ENCODE peak calls at places on chromosomes 13 and 19, in nine cellular contexts. One of them, this sample, is unnamed. For H3K36me3, the result is how much of the 10 kb centered on the place peaks cover.

GRCh38 chr19:31667106-31667505 is 317.9 kb upstream of the TSHZ3 start:
- DNase-seq in GM23338: no peak
- DNase-seq in GM12878: no peak
- DNase-seq in SK-N-MC: no peak
- DNase-seq in breast epithelium: no peak
- DNase-seq in vagina: no peak
- DNase-seq in H1: no peak
- DNase-seq in transverse colon: no peak
- DNase-seq in endothelial cell of umbilical vein: no peak
- DNase-seq in this sample: no peak

GRCh38 chr19:18112989-18113478 is 15.5 kb downstream of the MAST3 start:
- DNase-seq in vagina: no peak
- DNase-seq in transverse colon: peak
- DNase-seq in GM12878: no peak
- DNase-seq in GM23338: peak
- DNase-seq in H1: no peak
- DNase-seq in breast epithelium: peak
- DNase-seq in SK-N-MC: no peak
- DNase-seq in endothelial cell of umbilical vein: peak
- DNase-seq in this sample: peak

GRCh38 chr19:12970070-12970820 is 869 bp downstream of the DAND5 start:
- DNase-seq in endothelial cell of umbilical vein: no peak
- DNase-seq in GM12878: no peak
- DNase-seq in vagina: no peak
- DNase-seq in GM23338: no peak
- DNase-seq in breast epithelium: no peak
- DNase-seq in SK-N-MC: no peak
- DNase-seq in transverse colon: no peak
- DNase-seq in H1: no peak
- DNase-seq in this sample: no peak

GRCh38 chr13:54536112-54536511 is 1507.5 kb downstream of the OLFM4 start:
- DNase-seq in GM12878: no peak
- DNase-seq in GM23338: peak
- DNase-seq in SK-N-MC: no peak
- DNase-seq in breast epithelium: no peak
- DNase-seq in vagina: no peak
- DNase-seq in H1: no peak
- DNase-seq in endothelial cell of umbilical vein: no peak
- DNase-seq in transverse colon: no peak
- DNase-seq in this sample: no peak

GRCh38 chr19:55117063-55117635 is 288 bp downstream of the PPP1R12C start:
- DNase-seq in GM23338: no peak
- DNase-seq in GM12878: no peak
- DNase-seq in SK-N-MC: no peak
- DNase-seq in endothelial cell of umbilical vein: no peak
- DNase-seq in H1: no peak
- DNase-seq in transverse colon: peak
- DNase-seq in breast epithelium: peak
- DNase-seq in vagina: no peak
- DNase-seq in this sample: no peak

GRCh38 chr13:81116461-81117282 is 775.7 kb upstream of the SPRY2 start:
- DNase-seq in H1: no peak
- DNase-seq in SK-N-MC: no peak
- DNase-seq in vagina: no peak
- DNase-seq in GM12878: no peak
- DNase-seq in breast epithelium: no peak
- DNase-seq in endothelial cell of umbilical vein: no peak
- DNase-seq in transverse colon: no peak
- DNase-seq in GM23338: no peak
- DNase-seq in this sample: no peak

GRCh38 chr13:27516103-27516502 is 65.7 kb upstream of the MTIF3 start:
- DNase-seq in SK-N-MC: no peak
- DNase-seq in vagina: no peak
- DNase-seq in H1: no peak
- DNase-seq in breast epithelium: no peak
- DNase-seq in GM23338: no peak
- DNase-seq in transverse colon: no peak
- DNase-seq in GM12878: no peak
- DNase-seq in endothelial cell of umbilical vein: no peak
- DNase-seq in this sample: no peak

GRCh38 chr19:1725100-1726064 is 27.9 kb upstream of the ONECUT3 start:
- DNase-seq in GM12878: no peak
- DNase-seq in breast epithelium: no peak
- DNase-seq in vagina: no peak
- DNase-seq in transverse colon: peak
- DNase-seq in GM23338: peak
- DNase-seq in endothelial cell of umbilical vein: peak
- DNase-seq in SK-N-MC: no peak
- DNase-seq in H1: no peak
- DNase-seq in this sample: no peak

GRCh38 chr13:36918246-36919060 is 1.6 kb downstream of the SMAD9 start:
- DNase-seq in SK-N-MC: no peak
- DNase-seq in GM23338: peak
- DNase-seq in vagina: no peak
- DNase-seq in endothelial cell of umbilical vein: peak
- DNase-seq in transverse colon: no peak
- DNase-seq in H1: no peak
- DNase-seq in GM12878: no peak
- DNase-seq in breast epithelium: no peak
- DNase-seq in this sample: no peak

GRCh38 chr13:97975280-97975850 is 21.9 kb downstream of the IPO5 start:
- DNase-seq in GM23338: no peak
- DNase-seq in H1: no peak
- DNase-seq in vagina: no peak
- DNase-seq in SK-N-MC: no peak
- DNase-seq in breast epithelium: no peak
- DNase-seq in transverse colon: no peak
- DNase-seq in GM12878: no peak
- DNase-seq in endothelial cell of umbilical vein: no peak
- DNase-seq in this sample: no peak

GRCh38 chr19:11238041-11238440 is 1.4 kb upstream of the ANGPTL8 start:
- DNase-seq in breast epithelium: no peak
- DNase-seq in SK-N-MC: no peak
- DNase-seq in transverse colon: no peak
- DNase-seq in H1: no peak
- DNase-seq in GM23338: no peak
- DNase-seq in vagina: no peak
- DNase-seq in endothelial cell of umbilical vein: no peak
- DNase-seq in GM12878: no peak
- DNase-seq in this sample: no peak

GRCh38 chr19:11238781-11239376 is 540 bp upstream of the ANGPTL8 start:
- DNase-seq in vagina: no peak
- DNase-seq in H1: no peak
- DNase-seq in GM12878: no peak
- DNase-seq in transverse colon: no peak
- DNase-seq in endothelial cell of umbilical vein: no peak
- DNase-seq in breast epithelium: no peak
- DNase-seq in SK-N-MC: no peak
- DNase-seq in GM23338: no peak
- DNase-seq in this sample: no peak

GRCh38 chr19:11240008-11240444 is 607 bp downstream of the ANGPTL8 start:
- DNase-seq in SK-N-MC: no peak
- DNase-seq in transverse colon: no peak
- DNase-seq in GM23338: no peak
- DNase-seq in H1: no peak
- DNase-seq in GM12878: no peak
- DNase-seq in breast epithelium: no peak
- DNase-seq in endothelial cell of umbilical vein: no peak
- DNase-seq in vagina: no peak
- DNase-seq in this sample: no peak

GRCh38 chr19:11237321-11237720 is 2.1 kb upstream of the ANGPTL8 start:
- DNase-seq in vagina: no peak
- DNase-seq in endothelial cell of umbilical vein: no peak
- DNase-seq in H1: no peak
- DNase-seq in GM12878: no peak
- DNase-seq in breast epithelium: no peak
- DNase-seq in GM23338: no peak
- DNase-seq in transverse colon: no peak
- DNase-seq in SK-N-MC: no peak
- DNase-seq in this sample: no peak

DNA sequence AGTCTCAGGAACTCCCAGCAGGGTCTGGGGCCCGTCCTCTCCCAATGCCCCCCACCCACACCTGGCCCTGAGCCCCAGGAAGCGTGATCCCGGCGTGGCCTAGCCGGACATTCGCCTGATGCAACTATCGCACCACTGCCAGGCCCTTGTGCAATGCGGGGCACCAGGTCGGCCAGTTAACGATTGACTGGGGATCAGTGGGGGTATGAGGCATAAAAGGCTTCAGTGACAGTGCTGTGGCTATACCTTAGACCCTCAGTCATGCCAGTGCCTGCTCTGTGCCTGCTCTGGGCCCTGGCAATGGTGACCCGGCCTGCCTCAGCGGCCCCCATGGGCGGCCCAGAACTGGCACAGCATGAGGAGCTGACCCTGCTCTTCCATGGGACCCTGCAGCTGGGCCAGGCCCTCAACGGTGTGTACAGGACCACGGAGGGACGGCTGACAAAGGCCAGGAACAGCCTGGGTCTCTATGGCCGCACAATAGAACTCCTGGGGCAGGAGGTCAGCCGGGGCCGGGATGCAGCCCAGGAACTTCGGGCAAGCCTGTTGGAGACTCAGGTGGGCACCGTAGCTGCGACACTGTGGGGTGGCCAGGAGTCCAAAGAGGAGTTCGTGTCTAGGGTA is at the start of gene ANGPTL8:
- DNase-seq in vagina: no peak
- DNase-seq in GM12878: no peak
- DNase-seq in breast epithelium: no peak
- DNase-seq in GM23338: no peak
- DNase-seq in H1: no peak
- DNase-seq in endothelial cell of umbilical vein: no peak
- DNase-seq in transverse colon: no peak
- DNase-seq in SK-N-MC: no peak
- DNase-seq in this sample: no peak
- TF ChIP-seq POLR2AphosphoS5 in vagina: no peak
- TF ChIP-seq POLR2AphosphoS5 in GM12878: peak
- TF ChIP-seq POLR2AphosphoS5 in breast epithelium: no peak
- TF ChIP-seq POLR2AphosphoS5 in GM23338: no peak
- TF ChIP-seq POLR2AphosphoS5 in H1: no peak
- TF ChIP-seq POLR2AphosphoS5 in endothelial cell of umbilical vein: no peak
- TF ChIP-seq POLR2AphosphoS5 in transverse colon: no peak
- TF ChIP-seq POLR2AphosphoS5 in SK-N-MC: no peak
- TF ChIP-seq POLR2AphosphoS5 in this sample: no peak

GRCh38 chr19:7973883-7974282 is 30.4 kb upstream of the TIMM44 start:
- DNase-seq in vagina: no peak
- DNase-seq in H1: no peak
- DNase-seq in endothelial cell of umbilical vein: no peak
- DNase-seq in transverse colon: no peak
- DNase-seq in GM12878: no peak
- DNase-seq in SK-N-MC: no peak
- DNase-seq in breast epithelium: no peak
- DNase-seq in GM23338: no peak
- DNase-seq in this sample: no peak
- H3K36me3 ChIP-seq in vagina: under half
- H3K36me3 ChIP-seq in H1: under half
- H3K36me3 ChIP-seq in endothelial cell of umbilical vein: half or more
- H3K36me3 ChIP-seq in transverse colon: under half
- H3K36me3 ChIP-seq in GM12878: under half
- H3K36me3 ChIP-seq in SK-N-MC: under half
- H3K36me3 ChIP-seq in breast epithelium: under half
- H3K36me3 ChIP-seq in GM23338: under half
- H3K36me3 ChIP-seq in this sample: under half

GRCh38 chr19:15403151-15403531 is 15.6 kb downstream of the AKAP8L start:
- DNase-seq in endothelial cell of umbilical vein: no peak
- DNase-seq in GM23338: no peak
- DNase-seq in vagina: no peak
- DNase-seq in transverse colon: no peak
- DNase-seq in breast epithelium: no peak
- DNase-seq in H1: no peak
- DNase-seq in GM12878: no peak
- DNase-seq in SK-N-MC: no peak
- DNase-seq in this sample: peak

GRCh38 chr19:15401397-15401710 is 17.4 kb downstream of the AKAP8L start:
- DNase-seq in transverse colon: no peak
- DNase-seq in GM12878: no peak
- DNase-seq in GM23338: no peak
- DNase-seq in endothelial cell of umbilical vein: no peak
- DNase-seq in H1: no peak
- DNase-seq in breast epithelium: no peak
- DNase-seq in vagina: no peak
- DNase-seq in SK-N-MC: no peak
- DNase-seq in this sample: no peak

GRCh38 chr19:15404780-15405211 is 14.0 kb downstream of the AKAP8L start:
- DNase-seq in H1: no peak
- DNase-seq in GM23338: no peak
- DNase-seq in transverse colon: no peak
- DNase-seq in GM12878: no peak
- DNase-seq in breast epithelium: no peak
- DNase-seq in SK-N-MC: no peak
- DNase-seq in endothelial cell of umbilical vein: no peak
- DNase-seq in vagina: no peak
- DNase-seq in this sample: peak

GRCh38 chr19:15402411-15403150 is 16.2 kb downstream of the AKAP8L start:
- DNase-seq in endothelial cell of umbilical vein: no peak
- DNase-seq in transverse colon: no peak
- DNase-seq in GM12878: no peak
- DNase-seq in SK-N-MC: no peak
- DNase-seq in breast epithelium: no peak
- DNase-seq in GM23338: no peak
- DNase-seq in H1: no peak
- DNase-seq in vagina: no peak
- DNase-seq in this sample: peak

DNA sequence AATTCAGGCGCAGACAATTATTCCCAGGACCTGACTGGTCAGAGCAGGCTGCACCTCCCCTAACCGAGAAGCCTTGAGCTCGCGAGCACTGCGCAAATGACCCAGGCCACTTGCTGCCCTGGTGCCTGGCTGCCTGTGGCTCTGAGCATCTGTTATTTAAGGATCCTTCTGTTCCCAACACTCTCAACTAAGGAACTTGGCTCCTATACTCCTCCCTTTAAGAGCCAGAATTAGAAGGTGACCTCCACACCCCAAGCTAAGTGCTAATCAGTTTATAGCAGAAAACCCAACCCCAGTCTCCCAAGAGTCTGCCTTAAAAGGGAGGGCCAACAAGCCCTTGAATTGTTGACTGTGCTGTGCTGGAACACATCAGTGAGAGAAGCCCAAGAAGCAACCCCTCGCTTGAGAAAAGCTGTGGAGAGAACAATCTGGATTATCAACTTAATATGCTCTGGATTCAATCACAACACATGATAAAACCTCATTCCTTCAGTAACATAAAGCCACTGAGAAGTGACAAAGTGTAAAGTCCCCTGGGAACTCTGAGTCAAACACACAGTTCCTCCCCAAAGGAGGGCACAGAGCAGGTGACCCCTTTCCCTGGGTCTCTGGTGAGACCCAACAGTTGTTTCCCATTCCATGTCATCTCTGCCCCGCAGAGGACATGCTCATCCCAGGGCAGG is 14.6 kb downstream of the AKAP8L start:
- DNase-seq in breast epithelium: no peak
- DNase-seq in vagina: no peak
- DNase-seq in GM12878: no peak
- DNase-seq in H1: no peak
- DNase-seq in SK-N-MC: no peak
- DNase-seq in transverse colon: no peak
- DNase-seq in endothelial cell of umbilical vein: no peak
- DNase-seq in GM23338: no peak
- DNase-seq in this sample: peak
- TF ChIP-seq POLR2AphosphoS5 in breast epithelium: no peak
- TF ChIP-seq POLR2AphosphoS5 in vagina: no peak
- TF ChIP-seq POLR2AphosphoS5 in GM12878: no peak
- TF ChIP-seq POLR2AphosphoS5 in H1: no peak
- TF ChIP-seq POLR2AphosphoS5 in SK-N-MC: no peak
- TF ChIP-seq POLR2AphosphoS5 in transverse colon: no peak
- TF ChIP-seq POLR2AphosphoS5 in endothelial cell of umbilical vein: no peak
- TF ChIP-seq POLR2AphosphoS5 in GM23338: no peak
- TF ChIP-seq POLR2AphosphoS5 in this sample: peak

GRCh38 chr19:4442846-4443146 is 14.8 kb downstream of the UBXN6 start:
- DNase-seq in GM23338: no peak
- DNase-seq in endothelial cell of umbilical vein: no peak
- DNase-seq in breast epithelium: no peak
- DNase-seq in H1: no peak
- DNase-seq in vagina: no peak
- DNase-seq in transverse colon: no peak
- DNase-seq in GM12878: no peak
- DNase-seq in SK-N-MC: no peak
- DNase-seq in this sample: no peak
- H3K36me3 ChIP-seq in GM23338: under half
- H3K36me3 ChIP-seq in endothelial cell of umbilical vein: under half
- H3K36me3 ChIP-seq in breast epithelium: under half
- H3K36me3 ChIP-seq in H1: under half
- H3K36me3 ChIP-seq in vagina: under half
- H3K36me3 ChIP-seq in transverse colon: under half
- H3K36me3 ChIP-seq in GM12878: under half
- H3K36me3 ChIP-seq in SK-N-MC: under half
- H3K36me3 ChIP-seq in this sample: under half